ENCODE peak calls at places on chromosomes 11 and 22, in eight cellular contexts. X is cardiac muscle cell, L is gastrocnemius medialis, N is type B pancreatic cell, B is neural crest cell, K is left lung, Q is H9, U is neural progenitor cell. V is an unnamed sample.

GRCh38 chr11:27455667-27456066 is 16.9 kb downstream of the LGR4 start:
- DNase-seq in B (no peak), X (no peak), U (no peak), N (no peak), L (no peak), Q (no peak), K (no peak), V (no peak)

GRCh38 chr11:87926250-87926970 is 248.8 kb downstream of the RAB38 start:
- DNase-seq in L (no peak), N (no peak), B (no peak), U (no peak), K (no peak), Q (peak; percentile 43), X (no peak), V (no peak)

GRCh38 chr11:68983816-68984215 is 3.0 kb upstream of the MRGPRD start:
- DNase-seq in X (no peak), U (no peak), K (no peak), L (no peak), Q (no peak), B (no peak), N (no peak), V (no peak)

GRCh38 chr22:27857441-27857840 is 55.9 kb upstream of the MN1 start:
- DNase-seq in L (peak; percentile 74), Q (no peak), N (no peak), K (no peak), X (no peak), B (no peak), U (no peak), V (no peak)

GRCh38 chr22:47724030-47724429 is 961.6 kb downstream of the TBC1D22A start:
- DNase-seq in U (no peak), X (no peak), L (no peak), N (no peak), K (no peak), B (no peak), Q (no peak), V (no peak)

GRCh38 chr11:124586247-124586860 is 16.6 kb downstream of the OR8A1 start:
- DNase-seq in B (peak; percentile 58), X (peak; percentile 67), Q (peak; percentile 46), N (no peak), U (peak; percentile 76), L (peak; percentile 14), K (peak; percentile 40), V (peak; percentile 67)

GRCh38 chr11:9274499-9275228 is 9.5 kb upstream of the DENND5A start:
- DNase-seq in Q (peak; percentile 12), X (no peak), B (no peak), K (no peak), U (no peak), N (no peak), L (no peak), V (no peak)

GRCh38 chr11:65786786-65787636 is at the start of gene OVOL1:
- DNase-seq in X (no peak), Q (peak; percentile 88), U (peak; percentile 54), L (no peak), K (peak; percentile 67), B (no peak), N (no peak), V (peak; percentile 62)

GRCh38 chr11:68373810-68374501 is 61.6 kb downstream of the LRP5 start:
- DNase-seq in U (peak; percentile 22), L (no peak), Q (no peak), X (peak; percentile 15), B (peak; percentile 56), N (no peak), K (no peak), V (peak; percentile 21)

GRCh38 chr22:37242395-37242918 is 1.6 kb downstream of the RAC2 start:
- DNase-seq in U (no peak), N (no peak), Q (no peak), X (no peak), B (no peak), L (peak; percentile 39), K (peak; percentile 87), V (no peak)

GRCh38 chr22:33650244-33650643 is 270.0 kb downstream of the LARGE1 start:
- DNase-seq in K (no peak), Q (no peak), N (no peak), L (no peak), U (no peak), B (no peak), X (no peak), V (no peak)

GRCh38 chr22:19357270-19358105 is 66.0 kb upstream of the CLTCL1 start:
- DNase-seq in B (no peak), Q (no peak), K (no peak), X (no peak), N (no peak), L (no peak), U (no peak), V (no peak)

GRCh38 chr11:101844608-101845007 is 70.2 kb upstream of the CEP126 start:
- DNase-seq in X (no peak), Q (no peak), N (no peak), U (no peak), L (no peak), B (no peak), K (no peak), V (no peak)

DNA sequence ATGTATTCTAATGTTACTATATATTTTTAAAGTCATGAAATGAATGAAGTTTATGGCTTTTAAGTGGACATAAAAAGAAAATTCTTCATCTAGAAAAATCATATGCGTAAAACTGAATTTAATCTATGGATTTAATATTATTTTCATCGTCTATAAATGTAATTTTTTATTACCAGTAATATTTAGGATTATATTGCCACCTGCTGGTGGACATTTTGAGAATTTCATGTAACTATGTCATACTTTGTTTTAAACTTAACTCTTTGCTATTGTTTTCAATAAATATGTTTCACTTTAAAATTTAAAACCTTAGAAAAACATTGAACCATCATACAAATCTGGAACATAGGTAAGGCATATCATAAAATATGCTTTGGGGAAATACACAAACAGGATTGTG is 66.5 kb upstream of the CEP126 start:
- DNase-seq in Q (no peak), K (no peak), L (no peak), N (no peak), X (peak; percentile 32), U (peak; percentile 20), B (no peak), V (no peak)
- TF ChIP-seq CTCF in Q (peak; percentile 70), K (no peak), L (no peak), N (peak; percentile 80), X (peak; percentile 36), U (peak; percentile 61), B (peak; percentile 76), V (peak; percentile 53)

GRCh38 chr11:72722050-72722748 is 30.0 kb downstream of the ARAP1 start:
- DNase-seq in N (peak; percentile 84), X (peak; percentile 79), Q (peak; percentile 82), B (peak; percentile 50), K (peak; percentile 93), L (peak; percentile 91), U (peak; percentile 66), V (peak; percentile 74)

GRCh38 chr11:72724851-72725730 is 27.1 kb downstream of the ARAP1 start:
- DNase-seq in L (peak; percentile 69), Q (peak; percentile 76), N (peak; percentile 82), X (peak; percentile 91), K (no peak), U (peak; percentile 89), B (peak; percentile 80), V (peak; percentile 82)

GRCh38 chr11:72724021-72724561 is 28.1 kb downstream of the ARAP1 start:
- DNase-seq in K (no peak), B (no peak), U (no peak), L (no peak), Q (no peak), X (no peak), N (no peak), V (no peak)

GRCh38 chr11:72721689-72722049 is 30.5 kb downstream of the ARAP1 start:
- DNase-seq in X (no peak), L (no peak), B (no peak), N (no peak), K (peak; percentile 59), Q (no peak), U (no peak), V (no peak)

DNA sequence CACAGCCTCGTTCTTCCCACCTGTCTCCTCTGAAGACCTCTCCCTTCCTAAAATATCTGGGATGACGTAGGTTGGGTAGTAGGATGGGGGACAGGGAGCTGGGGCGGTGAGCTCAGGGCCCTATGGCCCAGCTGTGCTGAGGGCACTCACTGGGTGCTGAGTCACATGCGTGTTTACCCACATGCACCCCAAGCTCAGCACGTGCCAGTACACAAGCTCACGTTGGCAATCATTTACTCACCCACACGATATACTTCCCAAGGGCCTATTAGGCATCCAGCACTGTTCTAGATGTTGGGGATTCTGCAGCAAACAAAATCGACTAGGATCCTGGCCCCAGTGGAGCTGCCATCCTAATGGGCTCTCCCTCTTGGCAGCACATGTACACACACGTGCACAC is 28.7 kb downstream of the ARAP1 start:
- DNase-seq in B (no peak), K (no peak), L (no peak), U (no peak), Q (no peak), N (no peak), X (no peak), V (no peak)
- TF ChIP-seq CTCF in B (no peak), K (no peak), L (no peak), U (no peak), Q (no peak), N (no peak), X (no peak), V (no peak)

DNA sequence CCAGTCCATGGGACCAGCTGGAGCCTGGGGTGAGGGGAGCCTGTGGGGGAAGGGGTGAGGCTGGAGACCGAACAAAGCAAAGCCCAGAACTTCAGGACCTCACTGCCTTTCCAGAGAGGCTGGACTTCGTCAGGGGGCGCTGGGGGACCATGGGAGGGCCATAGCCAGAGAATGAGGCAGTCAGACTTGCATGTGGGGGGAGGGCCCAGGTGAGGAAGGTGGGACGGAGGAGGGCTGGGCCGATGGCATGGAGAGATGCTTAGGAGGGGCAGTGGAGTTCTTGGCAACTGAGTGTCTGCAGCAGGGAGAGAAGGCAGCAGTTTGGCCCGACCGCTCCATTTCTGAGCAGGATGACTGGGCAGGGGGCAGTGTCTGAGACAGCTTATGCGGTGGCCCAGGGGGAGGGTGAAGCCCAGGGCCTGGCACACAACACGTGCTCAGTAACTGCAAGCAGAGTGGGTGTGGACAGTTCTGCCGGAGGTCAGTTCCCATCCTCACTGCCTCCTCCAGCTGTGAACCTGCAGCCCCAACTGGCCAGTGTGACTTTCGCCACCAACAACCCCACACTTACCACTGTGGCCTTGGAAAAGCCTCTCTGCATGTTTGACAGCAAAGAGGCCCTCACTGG is 796 bp downstream of the UPK3A start:
- DNase-seq in U (peak; percentile 64), B (no peak), L (peak; percentile 38), Q (peak; percentile 81), N (no peak), K (no peak), X (peak; percentile 45), V (no peak)
- TF ChIP-seq CTCF in U (peak; percentile 36), B (no peak), L (no peak), Q (peak; percentile 40), N (no peak), K (no peak), X (no peak), V (no peak)

GRCh38 chr11:94968334-94968958 is 4.9 kb downstream of the CWC15 start:
- DNase-seq in U (no peak), K (no peak), L (no peak), X (peak; percentile 8), Q (no peak), B (no peak), N (no peak), V (no peak)

GRCh38 chr11:94974178-94974577 is 669 bp downstream of the KDM4D start:
- DNase-seq in K (no peak), X (no peak), N (no peak), B (no peak), U (no peak), Q (no peak), L (no peak), V (no peak)

GRCh38 chr11:94975599-94975998 is 2.1 kb downstream of the KDM4D start:
- DNase-seq in N (no peak), L (no peak), B (no peak), X (no peak), Q (no peak), U (no peak), K (no peak), V (no peak)

GRCh38 chr11:94973099-94973968 is at the start of the genes CWC15 and KDM4D:
- DNase-seq in K (peak; percentile 96), L (peak; percentile 93), N (peak; percentile 93), X (peak; percentile 95), Q (peak; percentile 94), U (peak; percentile 96), B (peak; percentile 88), V (peak; percentile 92)
- TF ChIP-seq CTCF in K (no peak), L (no peak), N (no peak), X (no peak), Q (no peak), U (no peak), B (no peak), V (no peak)

V was measured in nephron progenitor cell.